ENCODE peak calls at places on chromosomes 16 and 17, in five cellular contexts. K is tibial artery, C is AG04450, L is PC-3, H is A549. G is an unnamed sample.

GRCh38 chr16:87584271-87584670 is 18.0 kb upstream of the JPH3 start:
- DNase-seq in K (no peak), C (no peak), L (peak), H (no peak), G (no peak)

GRCh38 chr16:4332623-4333307 is 16.9 kb downstream of the GLIS2 start:
- DNase-seq in K (no peak), C (no peak), L (no peak), H (no peak), G (no peak)

GRCh38 chr17:78852709-78853111 is 12.1 kb upstream of the USP36 start:
- DNase-seq in K (no peak), C (no peak), L (peak), H (peak), G (no peak)

GRCh38 chr17:58666858-58667267 is 25.0 kb downstream of the TEX14 start:
- DNase-seq in K (peak), C (no peak), L (peak), H (peak), G (no peak)

GRCh38 chr16:8510160-8510559 is 80.2 kb downstream of the TMEM114 start:
- DNase-seq in K (no peak), C (no peak), L (no peak), H (no peak), G (no peak)

GRCh38 chr17:9343513-9343912 is 232.1 kb downstream of the STX8 start:
- DNase-seq in K (no peak), C (no peak), L (no peak), H (no peak), G (no peak)

GRCh38 chr17:21549107-21549687 is 143.1 kb upstream of the KCNJ18 start:
- DNase-seq in K (no peak), C (no peak), L (peak), H (no peak), G (no peak)

GRCh38 chr16:59478806-59479205 is 744.7 kb upstream of the GOT2 start:
- DNase-seq in K (no peak), C (no peak), L (peak), H (no peak), G (no peak)

GRCh38 chr17:13792314-13792713 is 190.6 kb upstream of the HS3ST3A1 start:
- DNase-seq in K (no peak), C (no peak), L (no peak), H (no peak), G (no peak)

DNA sequence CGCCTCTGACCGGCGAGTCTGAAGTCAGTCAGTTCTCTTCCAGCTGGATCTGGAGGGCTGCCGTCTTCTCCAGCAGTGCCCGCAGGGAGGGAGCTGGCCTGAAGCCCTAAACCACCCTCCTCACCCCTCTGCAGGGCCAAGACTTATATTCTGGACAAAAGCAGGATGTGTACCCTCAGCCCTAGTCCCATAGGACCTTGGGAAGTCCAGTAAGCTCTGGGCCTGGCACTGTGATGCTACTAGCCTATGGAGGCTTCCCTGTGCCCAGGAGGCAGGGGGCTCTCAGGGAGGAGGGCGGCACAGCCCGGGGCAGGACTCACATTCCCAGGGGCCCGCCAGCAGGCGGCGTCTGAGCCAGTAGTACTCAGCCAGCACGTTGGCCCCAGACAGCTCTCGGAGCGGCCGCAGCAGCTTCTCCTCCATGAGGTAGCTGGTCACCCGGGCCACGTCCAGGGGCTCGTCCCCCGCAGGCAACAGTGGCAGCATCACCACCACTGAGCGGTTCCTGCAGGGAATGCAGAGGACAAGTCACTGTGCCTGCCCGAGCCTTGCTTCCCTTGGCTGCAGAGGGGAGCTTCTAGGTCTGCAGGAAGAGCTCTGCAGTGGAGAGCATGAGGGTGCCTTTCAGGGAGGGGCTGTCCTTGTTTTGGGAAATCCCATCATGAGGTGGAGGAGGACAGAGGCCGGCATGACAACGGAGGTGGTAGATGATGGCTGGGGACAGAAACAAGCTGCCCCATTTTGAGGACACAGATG is 41.7 kb downstream of the RMI2 start:
- DNase-seq in K (peak), C (no peak), L (no peak), H (peak), G (no peak)
- TF ChIP-seq CTCF in K (peak), C (peak), L (no peak), H (peak), G (peak)

GRCh38 chr16:31076319-31076718 is 2.1 kb downstream of the ZNF646 start:
- DNase-seq in K (no peak), C (no peak), L (no peak), H (no peak), G (no peak)

GRCh38 chr16:31074073-31074813 is at the start of the genes ZNF646 and ZNF668:
- DNase-seq in K (peak), C (peak), L (peak), H (peak), G (peak)

GRCh38 chr16:31073823-31074072 is 292 bp downstream of the ZNF668 start:
- DNase-seq in K (no peak), C (no peak), L (no peak), H (no peak), G (no peak)

GRCh38 chr16:31073073-31073822 is 792 bp downstream of the ZNF668 start:
- DNase-seq in K (peak), C (peak), L (peak), H (peak), G (peak)

DNA sequence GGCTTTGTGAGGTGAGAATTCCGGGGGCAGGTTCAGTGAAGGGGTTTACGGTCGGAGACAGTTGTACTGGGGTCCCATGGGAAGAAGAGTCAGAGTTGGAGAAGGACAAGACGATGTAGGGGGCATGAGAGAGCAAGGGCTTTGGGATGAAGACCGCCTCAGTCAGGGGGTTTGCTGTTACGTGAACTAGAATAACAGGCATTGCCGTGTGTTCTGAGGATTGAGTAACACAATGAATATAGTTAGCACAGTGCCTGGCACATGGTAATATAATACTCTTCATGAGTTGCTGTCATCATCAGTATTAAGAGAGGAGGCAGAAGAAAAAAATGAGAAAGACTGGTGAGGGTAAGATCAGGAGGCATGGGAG is 577 bp downstream of the ZNF646 start:
- DNase-seq in K (no peak), C (no peak), L (no peak), H (no peak), G (no peak)
- TF ChIP-seq CTCF in K (no peak), C (peak), L (no peak), H (no peak), G (no peak)

GRCh38 chr16:84982434-84982833 is 28.9 kb downstream of the ZDHHC7 start:
- DNase-seq in K (no peak), C (no peak), L (no peak), H (no peak), G (no peak)
- TF ChIP-seq CTCF in K (no peak), C (no peak), L (no peak), H (no peak), G (no peak)

GRCh38 chr17:10385871-10386270 is 13.1 kb upstream of the MYH13 start:
- DNase-seq in K (no peak), C (no peak), L (no peak), H (no peak), G (no peak)

GRCh38 chr17:10384175-10384574 is 11.4 kb upstream of the MYH13 start:
- DNase-seq in K (no peak), C (no peak), L (no peak), H (no peak), G (no peak)

GRCh38 chr17:10380631-10381408 is 8.0 kb upstream of the MYH13 start:
- DNase-seq in K (no peak), C (no peak), L (no peak), H (no peak), G (no peak)
- TF ChIP-seq CTCF in K (no peak), C (no peak), L (no peak), H (no peak), G (no peak)

GRCh38 chr16:20300312-20301097 is 26.8 kb downstream of the GP2 start:
- DNase-seq in K (no peak), C (no peak), L (peak), H (peak), G (peak)

GRCh38 chr16:20301840-20302239 is 25.5 kb downstream of the GP2 start:
- DNase-seq in K (no peak), C (no peak), L (peak), H (no peak), G (no peak)

GRCh38 chr16:20302389-20302788 is 24.9 kb downstream of the GP2 start:
- DNase-seq in K (no peak), C (no peak), L (no peak), H (no peak), G (no peak)

GRCh38 chr16:20303012-20303411 is 24.3 kb downstream of the GP2 start:
- DNase-seq in K (no peak), C (no peak), L (no peak), H (no peak), G (no peak)

GRCh38 chr16:20298452-20298851 is 28.9 kb downstream of the GP2 start:
- DNase-seq in K (no peak), C (no peak), L (no peak), H (no peak), G (no peak)
- TF ChIP-seq CTCF in K (no peak), C (no peak), L (no peak), H (no peak), G (no peak)

GRCh38 chr16:14018848-14019247 is 52.3 kb upstream of the MRTFB start:
- DNase-seq in K (no peak), C (no peak), L (no peak), H (no peak), G (no peak)
- TF ChIP-seq CTCF in K (no peak), C (no peak), L (no peak), H (no peak), G (no peak)

GRCh38 chr17:72594248-72594647 is 473.4 kb downstream of the SOX9 start:
- DNase-seq in K (no peak), C (no peak), L (no peak), H (no peak), G (no peak)
- TF ChIP-seq CTCF in K (no peak), C (no peak), L (no peak), H (no peak), G (no peak)

GRCh38 chr17:74962622-74963394 is 9.8 kb downstream of the HID1 start:
- DNase-seq in K (no peak), C (no peak), L (no peak), H (no peak), G (no peak)

GRCh38 chr17:74964246-74964761 is 8.3 kb downstream of the HID1 start:
- DNase-seq in K (no peak), C (no peak), L (no peak), H (no peak), G (no peak)

GRCh38 chr17:74964988-74965622 is 7.5 kb downstream of the HID1 start:
- DNase-seq in K (no peak), C (no peak), L (no peak), H (no peak), G (no peak)

GRCh38 chr17:74961657-74962360 is 10.8 kb downstream of the HID1 start:
- DNase-seq in K (peak), C (peak), L (peak), H (peak), G (peak)

GRCh38 chr17:74963656-74964055 is 8.9 kb downstream of the HID1 start:
- DNase-seq in K (no peak), C (no peak), L (no peak), H (no peak), G (no peak)
- TF ChIP-seq CTCF in K (no peak), C (peak), L (peak), H (no peak), G (no peak)